ENCODE peak calls at places on chromosomes 11 and 22, in eight cellular contexts. E, K, L, H, N, X, G and P are unnamed samples.

GRCh38 chr11:84890706-84891105 is 736.4 kb downstream of the DLG2 start:
- DNase-seq in E (no peak), K (no peak), L (no peak), H (peak), N (peak), X (no peak), G (no peak), P (peak)

GRCh38 chr11:43269229-43269928 is 42.4 kb upstream of the API5 start:
- DNase-seq in E (no peak), K (no peak), L (no peak), H (no peak), N (peak), X (no peak), G (no peak), P (peak)

GRCh38 chr11:17548444-17548843 is 1.4 kb downstream of the OTOG start:
- DNase-seq in E (no peak), K (no peak), L (no peak), H (no peak), N (no peak), X (no peak), G (no peak), P (peak)

GRCh38 chr22:25627271-25627848 is 62.9 kb downstream of the GRK3 start:
- DNase-seq in E (peak), K (no peak), L (no peak), H (no peak), N (no peak), X (no peak), G (no peak), P (no peak)

GRCh38 chr22:39634530-39635399 is 64.2 kb downstream of the CACNA1I start:
- DNase-seq in E (peak), K (no peak), L (peak), H (peak), N (no peak), X (peak), G (peak), P (no peak)

GRCh38 chr11:94493146-94493442 is 550 bp downstream of the MRE11 start:
- DNase-seq in E (peak), K (no peak), L (no peak), H (peak), N (no peak), X (no peak), G (no peak), P (no peak)

GRCh38 chr11:122686106-122686505 is 30.6 kb downstream of the UBASH3B start:
- DNase-seq in E (no peak), K (no peak), L (no peak), H (peak), N (peak), X (no peak), G (no peak), P (no peak)

GRCh38 chr11:12245549-12245986 is 131.8 kb upstream of the PARVA start:
- DNase-seq in E (peak), K (no peak), L (no peak), H (no peak), N (no peak), X (no peak), G (no peak), P (no peak)

GRCh38 chr11:31582697-31583096 is 73.1 kb downstream of the ELP4 start:
- DNase-seq in E (no peak), K (no peak), L (no peak), H (no peak), N (no peak), X (no peak), G (no peak), P (peak)

GRCh38 chr11:72702842-72703241 is 28.6 kb upstream of the PDE2A start:
- DNase-seq in E (no peak), K (no peak), L (no peak), H (no peak), N (no peak), X (no peak), G (no peak), P (no peak)

GRCh38 chr11:8296872-8297271 is 33.2 kb upstream of the LMO1 start:
- DNase-seq in E (no peak), K (no peak), L (no peak), H (no peak), N (no peak), X (no peak), G (no peak), P (peak)

GRCh38 chr11:123527526-123527925 is 97.5 kb downstream of the GRAMD1B start:
- DNase-seq in E (no peak), K (no peak), L (no peak), H (no peak), N (no peak), X (no peak), G (no peak), P (no peak)

GRCh38 chr11:47061429-47062178 is 115.1 kb downstream of the ARFGAP2 start:
- DNase-seq in E (peak), K (no peak), L (no peak), H (no peak), N (no peak), X (no peak), G (no peak), P (no peak)

GRCh38 chr11:1129666-1130160 is 28.0 kb upstream of the MUC5AC start:
- DNase-seq in E (no peak), K (no peak), L (peak), H (no peak), N (no peak), X (no peak), G (no peak), P (peak)

GRCh38 chr11:35927730-35928129 is 16.1 kb upstream of the LDLRAD3 start:
- DNase-seq in E (no peak), K (peak), L (peak), H (peak), N (no peak), X (no peak), G (no peak), P (no peak)

GRCh38 chr11:65041206-65042035 is at the start of gene SAC3D1:
- DNase-seq in E (peak), K (no peak), L (peak), H (no peak), N (peak), X (peak), G (peak), P (peak)